ENCODE peak calls at places on chromosomes 13 and 19, in four cellular contexts. H, B, X and Q are unnamed samples.

GRCh38 chr19:50414850-50415660 is 3.7 kb upstream of the SPIB start:
- DNase-seq in H (peak), B (peak), X (peak), Q (no peak)

GRCh38 chr13:99484405-99484981 is 16.8 kb upstream of the TM9SF2 start:
- DNase-seq in H (no peak), B (peak), X (no peak), Q (no peak)

GRCh38 chr19:1101337-1101698 is 2.5 kb upstream of the GPX4 start:
- DNase-seq in H (no peak), B (no peak), X (no peak), Q (no peak)

GRCh38 chr19:41694831-41695635 is 7.0 kb upstream of the CEACAM7 start:
- DNase-seq in H (no peak), B (no peak), X (no peak), Q (no peak)

GRCh38 chr19:35207391-35207871 is 21.1 kb downstream of the FAM187B start:
- DNase-seq in H (no peak), B (no peak), X (no peak), Q (peak)

GRCh38 chr13:31982540-31982939 is 49.0 kb upstream of the FRY start:
- DNase-seq in H (peak), B (peak), X (no peak), Q (peak)

GRCh38 chr19:15105044-15105443 is 2.2 kb upstream of the SYDE1 start:
- DNase-seq in H (no peak), B (no peak), X (no peak), Q (no peak)

GRCh38 chr19:34172661-34173144 is 399 bp downstream of the LSM14A start:
- DNase-seq in H (no peak), B (no peak), X (no peak), Q (no peak)

GRCh38 chr13:27855381-27855780 is 63.1 kb downstream of the GSX1 start:
- DNase-seq in H (no peak), B (no peak), X (no peak), Q (no peak)

GRCh38 chr13:23391752-23392151 is 41.8 kb downstream of the SACS start:
- DNase-seq in H (no peak), B (no peak), X (no peak), Q (no peak)

GRCh38 chr19:15672580-15673175 is at the start of gene CYP4F12:
- DNase-seq in H (no peak), B (no peak), X (no peak), Q (peak)

GRCh38 chr19:29858621-29859020 is 46.8 kb downstream of the CCNE1 start:
- DNase-seq in H (no peak), B (no peak), X (no peak), Q (no peak)

GRCh38 chr13:31594056-31594455 is 145.3 kb upstream of the RXFP2 start:
- DNase-seq in H (no peak), B (no peak), X (no peak), Q (no peak)

GRCh38 chr19:47661571-47661970 is 51.7 kb upstream of the EHD2 start:
- DNase-seq in H (no peak), B (no peak), X (no peak), Q (no peak)

GRCh38 chr19:45271098-45271497 is 20.0 kb downstream of the MARK4 start:
- DNase-seq in H (no peak), B (no peak), X (no peak), Q (no peak)